ENCODE peak calls at places on chromosomes 4 and X, in nine cellular contexts. V is cardiac muscle cell, J is activated B cell treated with CpG ODN at 0.5 μM for 24 hours, F is spleen, X is BE2C, L is uterus, A is glutamatergic neuron, N is tibial nerve, Z is IMR-90. O is an unnamed sample.

GRCh38 chrX:31555506-31555905 is 483.7 kb upstream of the FTHL17 start:
- DNase-seq in A (no peak), N (no peak), F (no peak), L (no peak), V (no peak), Z (peak; percentile 6), J (no peak), X (no peak), O (no peak)

GRCh38 chrX:30777575-30777974 is 111.5 kb downstream of the TAB3 start:
- DNase-seq in V (no peak), J (no peak), F (no peak), N (no peak), Z (no peak), A (no peak), L (no peak), X (no peak), O (no peak)

GRCh38 chr4:88442636-88443260 is 14.2 kb upstream of the HERC5 start:
- DNase-seq in X (peak; percentile 56), N (no peak), A (no peak), V (no peak), J (no peak), Z (no peak), F (no peak), L (no peak), O (no peak)

GRCh38 chrX:27987862-27988646 is 6.8 kb upstream of the DCAF8L1 start:
- DNase-seq in A (no peak), Z (no peak), L (no peak), F (no peak), V (no peak), X (no peak), N (no peak), J (no peak), O (no peak)

GRCh38 chr4:128371004-128371777 is 83.6 kb upstream of the PGRMC2 start:
- DNase-seq in V (no peak), Z (peak; percentile 67), L (no peak), J (no peak), A (no peak), N (no peak), X (no peak), F (no peak), O (no peak)

GRCh38 chr4:165754664-165755063 is 118.4 kb upstream of the TLL1 start:
- DNase-seq in X (no peak), A (no peak), Z (no peak), N (no peak), V (no peak), L (no peak), F (no peak), J (no peak), O (no peak)

GRCh38 chr4:5683566-5683965 is 24.8 kb downstream of the EVC2 start:
- DNase-seq in L (no peak), N (no peak), F (no peak), J (no peak), V (no peak), A (no peak), Z (no peak), X (no peak), O (no peak)

GRCh38 chr4:153521995-153522799 is 56.0 kb downstream of the TMEM131L start:
- DNase-seq in F (no peak), J (no peak), Z (no peak), L (no peak), N (no peak), V (no peak), X (no peak), A (no peak), O (peak; percentile 52)

GRCh38 chr4:184475096-184475461 is 729 bp upstream of the IRF2 start:
- DNase-seq in Z (peak; percentile 35), J (no peak), N (no peak), F (peak; percentile 87), L (peak; percentile 64), X (peak; percentile 18), A (no peak), V (peak; percentile 23), O (peak; percentile 53)

GRCh38 chr4:28151314-28151713 is 1290.7 kb downstream of the STIM2 start:
- DNase-seq in A (no peak), L (no peak), X (no peak), F (no peak), Z (no peak), V (no peak), J (no peak), N (no peak), O (no peak)

DNA sequence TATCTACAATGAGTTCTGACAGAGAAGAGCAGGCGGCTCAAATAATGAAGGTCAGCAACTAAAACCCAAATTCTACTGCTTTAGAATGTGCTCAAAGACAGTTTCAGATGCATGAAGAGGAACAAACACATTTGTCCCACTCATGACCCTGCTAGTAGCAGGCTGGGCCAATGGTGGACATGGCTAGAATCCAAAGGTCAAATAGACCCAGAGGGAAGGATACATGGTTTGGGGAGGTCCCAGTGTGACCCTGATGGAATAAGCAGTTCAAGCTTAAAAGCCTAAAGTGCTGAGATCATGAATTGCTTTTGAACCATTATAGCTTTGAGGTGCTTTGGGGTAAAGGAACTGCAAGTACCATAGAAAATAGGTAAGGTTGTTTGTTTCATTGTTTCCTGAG is 450.7 kb downstream of the MID1IP1 start:
- DNase-seq in X (no peak), A (no peak), J (no peak), F (no peak), N (no peak), L (no peak), V (no peak), Z (no peak), O (no peak)
- TF ChIP-seq CTCF in X (no peak), A (no peak), J (no peak), F (no peak), N (no peak), L (no peak), V (no peak), Z (no peak), O (no peak)

GRCh38 chrX:153988493-153988892 is 15.9 kb downstream of the TMEM187 start:
- DNase-seq in J (no peak), V (no peak), A (no peak), N (no peak), F (no peak), Z (no peak), L (no peak), X (no peak), O (no peak)

GRCh38 chrX:153983321-153983729 is 10.8 kb downstream of the TMEM187 start:
- DNase-seq in A (no peak), X (no peak), Z (no peak), L (no peak), V (no peak), N (no peak), F (peak; percentile 76), J (no peak), O (no peak)

GRCh38 chrX:153981231-153981630 is 8.7 kb downstream of the TMEM187 start:
- DNase-seq in L (no peak), N (no peak), J (no peak), Z (no peak), X (no peak), V (no peak), A (no peak), F (peak; percentile 73), O (no peak)

GRCh38 chrX:153981771-153982533 is 9.4 kb downstream of the TMEM187 start:
- DNase-seq in J (no peak), X (no peak), Z (no peak), F (peak; percentile 89), V (no peak), A (no peak), L (peak; percentile 70), N (peak; percentile 46), O (no peak)

DNA sequence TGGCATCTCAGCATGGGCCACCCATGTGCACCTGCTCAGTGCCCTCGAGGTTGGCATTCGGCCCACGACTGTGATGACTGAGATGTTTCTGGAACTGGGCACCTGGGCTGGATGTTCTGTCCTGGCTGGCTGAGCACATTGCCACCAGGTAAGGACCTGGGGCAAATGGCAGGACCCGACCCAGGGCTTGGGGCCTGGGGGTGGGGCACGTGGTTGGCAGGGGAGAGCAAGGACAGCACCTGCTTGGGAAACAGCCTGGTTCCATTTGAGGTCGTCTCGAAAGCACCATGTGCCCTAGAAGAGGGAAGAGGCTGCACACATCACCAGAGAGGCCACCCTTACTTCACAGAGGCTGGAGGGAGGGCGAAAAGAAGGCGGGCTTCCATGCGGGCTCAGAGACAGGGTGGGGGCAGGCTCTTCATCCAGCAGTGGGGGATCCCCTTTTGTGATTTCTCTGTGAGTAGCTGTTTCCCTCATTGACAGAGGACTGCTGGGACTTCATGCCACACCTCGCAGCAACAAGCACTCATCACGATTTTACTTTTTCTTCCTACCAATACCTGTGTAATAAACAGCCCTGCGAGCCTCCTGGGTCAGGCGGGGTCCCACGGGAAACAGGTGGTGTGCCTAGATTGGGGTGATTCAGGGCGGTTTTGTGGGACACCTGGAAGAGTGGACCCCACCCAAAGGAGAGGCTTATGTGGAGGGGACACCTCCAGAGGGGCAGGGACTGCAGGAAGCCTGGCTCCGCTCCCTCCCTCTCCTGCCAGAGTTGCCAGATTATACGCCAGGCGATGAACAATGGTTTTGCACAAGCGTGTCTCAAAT is 12.0 kb downstream of the TMEM187 start:
- DNase-seq in L (no peak), Z (no peak), N (no peak), A (no peak), X (no peak), V (no peak), J (no peak), F (peak; percentile 77), O (no peak)
- TF ChIP-seq CTCF in L (no peak), Z (no peak), N (no peak), A (no peak), X (no peak), V (no peak), J (no peak), F (no peak), O (no peak)

DNA sequence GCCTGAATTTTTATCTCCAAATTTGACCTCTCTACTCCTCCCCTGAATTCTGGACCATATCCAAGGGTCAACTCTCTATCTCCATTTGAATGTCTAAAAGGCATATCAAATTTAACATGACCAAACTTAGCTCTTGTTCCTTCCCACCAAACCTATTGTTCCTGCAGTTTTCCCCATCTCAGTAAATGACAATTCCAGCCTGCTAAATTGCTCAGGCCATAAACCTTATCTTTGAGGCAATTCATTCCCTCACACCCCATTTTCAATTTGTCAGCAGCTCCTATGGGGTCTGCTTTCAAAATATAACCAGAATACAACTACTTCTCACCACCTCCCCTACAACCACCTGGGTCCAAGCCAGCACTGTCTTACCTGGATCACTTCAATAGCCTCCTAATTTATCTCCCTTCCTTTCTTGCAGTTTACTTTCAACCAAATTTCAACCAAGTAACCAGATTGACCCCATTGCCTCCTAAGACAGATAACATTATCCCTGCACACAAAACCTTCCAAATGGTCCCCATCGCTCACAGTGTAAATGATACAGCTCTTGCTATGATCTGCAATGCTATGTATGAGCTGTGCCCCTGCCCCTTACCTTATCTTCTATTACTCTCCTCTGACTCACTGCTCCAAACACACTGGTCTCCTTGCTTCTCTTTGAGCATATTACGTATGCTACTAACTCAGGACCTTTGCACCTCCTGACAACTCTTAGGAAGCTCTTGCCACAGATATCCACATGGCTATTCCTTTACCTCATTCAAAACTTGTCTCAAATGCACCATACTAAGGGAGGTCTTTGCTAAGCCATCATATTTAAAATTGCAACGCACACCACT is 66.0 kb downstream of the CAMK2D start:
- DNase-seq in F (no peak), N (no peak), J (no peak), Z (peak; percentile 88), A (no peak), X (no peak), L (no peak), V (no peak), O (no peak)
- TF ChIP-seq CTCF in F (no peak), N (no peak), J (no peak), Z (no peak), A (no peak), X (no peak), L (no peak), V (no peak), O (no peak)

DNA sequence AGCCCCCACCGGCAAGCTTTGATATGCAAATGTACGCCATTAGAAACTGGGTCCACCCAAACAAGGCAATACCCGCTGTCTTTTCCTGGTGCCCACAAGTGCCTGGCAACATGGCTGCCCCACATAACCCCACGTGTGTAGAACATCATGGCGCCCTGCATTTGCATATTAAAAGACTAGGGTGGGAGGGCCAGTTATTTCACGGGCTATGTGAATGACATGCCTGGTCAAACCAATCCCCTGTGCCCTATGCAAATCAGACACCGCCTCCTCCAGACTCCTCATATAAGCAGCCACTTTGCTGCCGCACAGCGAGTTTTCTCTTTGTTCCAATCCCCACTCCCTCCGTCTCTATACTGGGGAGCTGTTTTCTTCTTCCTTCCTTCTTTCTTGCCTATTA is 112.5 kb upstream of the SORBS2 start:
- DNase-seq in L (no peak), N (no peak), Z (no peak), X (no peak), V (no peak), A (no peak), F (no peak), J (no peak), O (no peak)
- TF ChIP-seq CTCF in L (no peak), N (no peak), Z (no peak), X (no peak), V (no peak), A (no peak), F (no peak), J (no peak), O (no peak)

O was measured in natural killer cell.